ENCODE peak calls at places on chromosomes 7 and 10, in six cellular contexts. One of them, this sample, is unnamed.

GRCh38 chr10:67666416-67667043 is 29.5 kb downstream of the CTNNA3 start:
- DNase-seq in HFF-Myc: peak; percentile 2
- DNase-seq in heart right ventricle: no peak
- DNase-seq in fibroblast of pulmonary artery: peak; percentile 57
- DNase-seq in PC-9: no peak
- DNase-seq in tibial artery: no peak
- DNase-seq in this sample: no peak

GRCh38 chr10:102919237-102919959 is 1.3 kb downstream of the CNNM2 start:
- DNase-seq in HFF-Myc: no peak
- DNase-seq in tibial artery: peak; percentile 38
- DNase-seq in fibroblast of pulmonary artery: no peak
- DNase-seq in heart right ventricle: peak; percentile 17
- DNase-seq in PC-9: no peak
- DNase-seq in this sample: no peak

GRCh38 chr7:6453737-6454136 is 6.0 kb upstream of the DAGLB start:
- DNase-seq in HFF-Myc: peak; percentile 37
- DNase-seq in PC-9: peak; percentile 29
- DNase-seq in heart right ventricle: no peak
- DNase-seq in tibial artery: no peak
- DNase-seq in fibroblast of pulmonary artery: peak; percentile 52
- DNase-seq in this sample: no peak

GRCh38 chr7:150365673-150366398 is 2.8 kb upstream of the REPIN1 start:
- DNase-seq in tibial artery: no peak
- DNase-seq in heart right ventricle: no peak
- DNase-seq in fibroblast of pulmonary artery: no peak
- DNase-seq in HFF-Myc: no peak
- DNase-seq in PC-9: peak; percentile 43
- DNase-seq in this sample: no peak

GRCh38 chr7:94576316-94576715 is 66.7 kb downstream of the CASD1 start:
- DNase-seq in HFF-Myc: no peak
- DNase-seq in PC-9: no peak
- DNase-seq in heart right ventricle: no peak
- DNase-seq in tibial artery: no peak
- DNase-seq in fibroblast of pulmonary artery: no peak
- DNase-seq in this sample: no peak

GRCh38 chr10:83915801-83916200 is 223.5 kb upstream of the GHITM start:
- DNase-seq in PC-9: no peak
- DNase-seq in tibial artery: no peak
- DNase-seq in heart right ventricle: no peak
- DNase-seq in HFF-Myc: no peak
- DNase-seq in fibroblast of pulmonary artery: no peak
- DNase-seq in this sample: no peak

GRCh38 chr10:70603439-70603778 is 868 bp upstream of the PRF1 start:
- DNase-seq in HFF-Myc: no peak
- DNase-seq in tibial artery: no peak
- DNase-seq in fibroblast of pulmonary artery: no peak
- DNase-seq in heart right ventricle: no peak
- DNase-seq in PC-9: no peak
- DNase-seq in this sample: no peak

GRCh38 chr7:94562525-94562924 is 52.9 kb downstream of the CASD1 start:
- DNase-seq in fibroblast of pulmonary artery: peak; percentile 55
- DNase-seq in heart right ventricle: no peak
- DNase-seq in tibial artery: no peak
- DNase-seq in PC-9: no peak
- DNase-seq in HFF-Myc: no peak
- DNase-seq in this sample: no peak

GRCh38 chr10:30534465-30535144 is 94.9 kb downstream of the LYZL2 start:
- DNase-seq in tibial artery: peak; percentile 83
- DNase-seq in heart right ventricle: peak; percentile 22
- DNase-seq in HFF-Myc: peak; percentile 40
- DNase-seq in PC-9: peak; percentile 60
- DNase-seq in fibroblast of pulmonary artery: peak; percentile 87
- DNase-seq in this sample: peak; percentile 42

GRCh38 chr10:69101451-69102095 is 13.7 kb downstream of the SRGN start:
- DNase-seq in PC-9: no peak
- DNase-seq in HFF-Myc: no peak
- DNase-seq in fibroblast of pulmonary artery: peak; percentile 86
- DNase-seq in tibial artery: no peak
- DNase-seq in heart right ventricle: no peak
- DNase-seq in this sample: no peak

GRCh38 chr10:32332299-32332750 is 14.6 kb downstream of the EPC1 start:
- DNase-seq in PC-9: no peak
- DNase-seq in fibroblast of pulmonary artery: peak; percentile 20
- DNase-seq in heart right ventricle: no peak
- DNase-seq in tibial artery: no peak
- DNase-seq in HFF-Myc: no peak
- DNase-seq in this sample: peak; percentile 57

GRCh38 chr7:119935418-119936025 is 337.5 kb upstream of the KCND2 start:
- DNase-seq in heart right ventricle: no peak
- DNase-seq in HFF-Myc: peak; percentile 1
- DNase-seq in PC-9: no peak
- DNase-seq in tibial artery: no peak
- DNase-seq in fibroblast of pulmonary artery: peak; percentile 71
- DNase-seq in this sample: no peak

GRCh38 chr10:6918305-6918704 is 338.2 kb upstream of the PRKCQ start:
- DNase-seq in fibroblast of pulmonary artery: no peak
- DNase-seq in heart right ventricle: no peak
- DNase-seq in HFF-Myc: no peak
- DNase-seq in PC-9: no peak
- DNase-seq in tibial artery: peak; percentile 25
- DNase-seq in this sample: no peak

GRCh38 chr7:154546946-154547587 is 455.9 kb downstream of the PAXIP1 start:
- DNase-seq in tibial artery: no peak
- DNase-seq in HFF-Myc: no peak
- DNase-seq in heart right ventricle: no peak
- DNase-seq in PC-9: no peak
- DNase-seq in fibroblast of pulmonary artery: no peak
- DNase-seq in this sample: no peak

GRCh38 chr7:70833726-70834125 is 298.2 kb upstream of the GALNT17 start:
- DNase-seq in PC-9: no peak
- DNase-seq in heart right ventricle: no peak
- DNase-seq in tibial artery: no peak
- DNase-seq in fibroblast of pulmonary artery: peak; percentile 68
- DNase-seq in HFF-Myc: no peak
- DNase-seq in this sample: no peak

GRCh38 chr10:93790454-93790853 is 32.7 kb downstream of the LGI1 start:
- DNase-seq in heart right ventricle: no peak
- DNase-seq in tibial artery: no peak
- DNase-seq in fibroblast of pulmonary artery: no peak
- DNase-seq in HFF-Myc: peak; percentile 21
- DNase-seq in PC-9: no peak
- DNase-seq in this sample: no peak

GRCh38 chr7:2619120-2619519 is 12.7 kb upstream of the TTYH3 start:
- DNase-seq in PC-9: no peak
- DNase-seq in heart right ventricle: no peak
- DNase-seq in tibial artery: no peak
- DNase-seq in HFF-Myc: no peak
- DNase-seq in fibroblast of pulmonary artery: peak; percentile 19
- DNase-seq in this sample: no peak

GRCh38 chr7:82442492-82443043 is 1.0 kb downstream of the CACNA2D1 start:
- DNase-seq in PC-9: no peak
- DNase-seq in heart right ventricle: no peak
- DNase-seq in tibial artery: no peak
- DNase-seq in fibroblast of pulmonary artery: peak; percentile 33
- DNase-seq in HFF-Myc: no peak
- DNase-seq in this sample: no peak

GRCh38 chr7:158026636-158027265 is 560.9 kb downstream of the PTPRN2 start:
- DNase-seq in PC-9: no peak
- DNase-seq in tibial artery: peak; percentile 5
- DNase-seq in fibroblast of pulmonary artery: no peak
- DNase-seq in HFF-Myc: no peak
- DNase-seq in heart right ventricle: no peak
- DNase-seq in this sample: no peak

GRCh38 chr10:36608251-36608650 is 517.1 kb upstream of the ANKRD30A start:
- DNase-seq in tibial artery: no peak
- DNase-seq in fibroblast of pulmonary artery: peak; percentile 75
- DNase-seq in HFF-Myc: no peak
- DNase-seq in PC-9: no peak
- DNase-seq in heart right ventricle: no peak
- DNase-seq in this sample: no peak

GRCh38 chr7:150481207-150481920 is 30.9 kb downstream of the GIMAP8 start:
- DNase-seq in HFF-Myc: no peak
- DNase-seq in heart right ventricle: no peak
- DNase-seq in tibial artery: no peak
- DNase-seq in PC-9: no peak
- DNase-seq in fibroblast of pulmonary artery: no peak
- DNase-seq in this sample: no peak

GRCh38 chr7:156533964-156534363 is 106.6 kb upstream of the RNF32 start:
- DNase-seq in PC-9: no peak
- DNase-seq in fibroblast of pulmonary artery: no peak
- DNase-seq in HFF-Myc: no peak
- DNase-seq in heart right ventricle: no peak
- DNase-seq in tibial artery: no peak
- DNase-seq in this sample: no peak

GRCh38 chr7:105978035-105978434 is 15.0 kb downstream of the CDHR3 start:
- DNase-seq in PC-9: no peak
- DNase-seq in HFF-Myc: no peak
- DNase-seq in heart right ventricle: no peak
- DNase-seq in fibroblast of pulmonary artery: no peak
- DNase-seq in tibial artery: no peak
- DNase-seq in this sample: no peak

DNA sequence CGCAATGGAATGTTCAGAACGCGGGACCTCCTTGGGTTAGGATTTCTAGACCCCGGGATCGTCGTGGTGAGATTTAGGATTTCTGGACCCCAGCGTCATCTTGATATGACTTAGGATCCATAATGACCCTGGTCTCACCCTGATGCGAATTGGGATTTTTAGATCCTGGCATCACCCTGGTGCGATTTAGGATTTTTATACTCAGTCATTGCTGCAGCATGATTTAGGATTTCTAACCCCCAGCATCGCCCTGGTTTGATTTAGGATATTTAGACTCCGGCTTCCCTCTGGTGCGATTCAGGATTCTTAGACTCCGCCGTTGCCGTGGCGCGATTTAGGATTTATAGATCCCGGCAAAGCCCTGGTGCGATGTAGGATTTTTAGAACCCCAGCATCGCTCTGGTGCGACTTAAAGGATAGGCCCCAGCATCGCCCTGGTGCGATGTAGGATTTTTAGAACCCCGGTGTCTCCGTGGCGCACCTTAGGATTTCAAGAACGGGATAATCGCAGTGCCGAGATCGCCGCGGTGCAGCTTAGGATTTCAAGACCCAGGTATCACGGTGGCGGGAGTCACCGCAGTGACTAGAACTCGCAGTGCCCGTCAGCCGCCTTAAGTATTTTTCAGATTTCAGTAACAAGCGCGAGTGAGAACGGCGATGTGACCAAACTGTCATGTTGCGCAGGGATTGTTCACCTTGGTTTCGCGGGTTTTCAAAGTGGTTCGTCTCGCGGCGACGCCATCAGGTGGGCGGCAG is 812 bp downstream of the MEST start:
- DNase-seq in fibroblast of pulmonary artery: no peak
- DNase-seq in PC-9: no peak
- DNase-seq in tibial artery: no peak
- DNase-seq in HFF-Myc: no peak
- DNase-seq in heart right ventricle: no peak
- DNase-seq in this sample: no peak
- H3K4me3 ChIP-seq in fibroblast of pulmonary artery: peak overlapping the region; percentile 64
- H3K4me3 ChIP-seq in PC-9: no peak overlapping the region
- H3K4me3 ChIP-seq in tibial artery: peak overlapping the region; percentile 54
- H3K4me3 ChIP-seq in HFF-Myc: peak overlapping the region; percentile 40
- H3K4me3 ChIP-seq in heart right ventricle: peak overlapping the region; percentile 38
- H3K4me3 ChIP-seq in this sample: peak overlapping the region; percentile 36

DNA sequence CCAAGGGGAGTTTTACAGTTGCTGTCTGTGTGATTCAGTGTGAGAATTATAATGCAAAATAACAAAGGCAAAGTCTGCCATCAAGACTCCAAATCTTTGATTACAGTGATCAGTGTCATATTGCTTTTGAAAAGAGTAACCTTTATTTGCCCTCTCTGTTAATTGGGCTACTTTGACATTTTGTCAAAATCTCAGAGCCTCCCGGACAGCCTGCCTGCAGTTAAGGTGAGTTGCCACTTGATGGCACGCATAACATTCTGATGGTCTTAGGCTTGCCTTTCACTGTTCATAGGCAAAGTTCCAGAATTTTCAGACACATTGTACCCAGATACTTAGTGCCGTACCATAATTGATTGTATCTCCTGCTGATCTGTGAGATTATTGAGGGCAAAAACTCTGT is 253.5 kb downstream of the ABCA13 start:
- DNase-seq in tibial artery: no peak
- DNase-seq in fibroblast of pulmonary artery: no peak
- DNase-seq in HFF-Myc: no peak
- DNase-seq in PC-9: no peak
- DNase-seq in heart right ventricle: no peak
- DNase-seq in this sample: no peak
- TF ChIP-seq CTCF in tibial artery: no peak
- TF ChIP-seq CTCF in fibroblast of pulmonary artery: no peak
- TF ChIP-seq CTCF in HFF-Myc: peak; percentile 22
- TF ChIP-seq CTCF in PC-9: peak; percentile 74
- TF ChIP-seq CTCF in heart right ventricle: peak; percentile 44
- TF ChIP-seq CTCF in this sample: no peak

GRCh38 chr10:123148414-123149161 is 652 bp downstream of the HMX2 start:
- DNase-seq in tibial artery: no peak
- DNase-seq in HFF-Myc: no peak
- DNase-seq in PC-9: no peak
- DNase-seq in heart right ventricle: no peak
- DNase-seq in fibroblast of pulmonary artery: no peak
- DNase-seq in this sample: no peak

GRCh38 chr10:123150986-123151738 is 3.0 kb upstream of the BUB3 start:
- DNase-seq in heart right ventricle: no peak
- DNase-seq in HFF-Myc: no peak
- DNase-seq in tibial artery: no peak
- DNase-seq in fibroblast of pulmonary artery: no peak
- DNase-seq in PC-9: no peak
- DNase-seq in this sample: no peak

GRCh38 chr10:123149568-123150228 is 1.8 kb downstream of the HMX2 start:
- DNase-seq in tibial artery: no peak
- DNase-seq in HFF-Myc: no peak
- DNase-seq in heart right ventricle: no peak
- DNase-seq in fibroblast of pulmonary artery: peak; percentile 46
- DNase-seq in PC-9: no peak
- DNase-seq in this sample: no peak

GRCh38 chr10:123149162-123149567 is 1.2 kb downstream of the HMX2 start:
- DNase-seq in tibial artery: no peak
- DNase-seq in fibroblast of pulmonary artery: no peak
- DNase-seq in PC-9: no peak
- DNase-seq in HFF-Myc: no peak
- DNase-seq in heart right ventricle: no peak
- DNase-seq in this sample: no peak

GRCh38 chr10:123150229-123150985 is 2.5 kb downstream of the HMX2 start:
- DNase-seq in fibroblast of pulmonary artery: no peak
- DNase-seq in tibial artery: no peak
- DNase-seq in HFF-Myc: no peak
- DNase-seq in PC-9: no peak
- DNase-seq in heart right ventricle: no peak
- DNase-seq in this sample: no peak
- H3K4me3 ChIP-seq in fibroblast of pulmonary artery: no peak overlapping the region
- H3K4me3 ChIP-seq in tibial artery: peak overlapping the region; percentile 47
- H3K4me3 ChIP-seq in HFF-Myc: peak overlapping the region; percentile 38
- H3K4me3 ChIP-seq in PC-9: no peak overlapping the region
- H3K4me3 ChIP-seq in heart right ventricle: peak overlapping the region; percentile 27
- H3K4me3 ChIP-seq in this sample: peak overlapping the region; percentile 45

DNA sequence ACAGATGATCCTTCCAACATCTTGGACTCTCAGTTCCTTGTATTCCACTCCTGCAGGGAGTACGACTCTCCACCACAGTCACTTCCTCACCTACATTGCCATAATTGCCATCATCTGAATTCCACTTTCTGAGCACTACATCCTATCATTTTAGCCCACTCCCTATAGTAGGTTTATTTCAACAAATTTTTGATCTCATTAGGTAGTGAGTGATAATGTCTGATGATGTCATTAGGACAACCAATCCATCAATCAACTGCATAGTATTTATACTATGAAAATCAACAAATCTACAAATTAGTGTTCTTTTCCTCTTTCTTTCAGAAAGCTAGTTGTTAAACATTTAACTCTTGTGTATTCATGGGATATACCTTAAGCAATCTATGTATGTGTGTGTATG is 13.7 kb upstream of the TRA2A start:
- DNase-seq in tibial artery: no peak
- DNase-seq in heart right ventricle: no peak
- DNase-seq in PC-9: no peak
- DNase-seq in HFF-Myc: no peak
- DNase-seq in fibroblast of pulmonary artery: no peak
- DNase-seq in this sample: no peak
- TF ChIP-seq CTCF in tibial artery: no peak
- TF ChIP-seq CTCF in heart right ventricle: no peak
- TF ChIP-seq CTCF in PC-9: no peak
- TF ChIP-seq CTCF in HFF-Myc: no peak
- TF ChIP-seq CTCF in fibroblast of pulmonary artery: no peak
- TF ChIP-seq CTCF in this sample: no peak